ENCODE peak calls at places on chromosome 1, in four cellular contexts. T is upper lobe of right lung, J is non-pigmented ciliary epithelial cell, V is fibroblast of mammary gland. X is an unnamed sample.

GRCh38 chr1:235095938-235096562 is 32.6 kb downstream of the TOMM20 start:
- DNase-seq in V (no peak), J (no peak), T (no peak), X (no peak)

GRCh38 chr1:230140221-230141001 is 73.4 kb downstream of the GALNT2 start:
- DNase-seq in T (no peak), J (no peak), V (peak), X (no peak)

GRCh38 chr1:166785987-166786386 is 53.3 kb upstream of the POGK start:
- DNase-seq in V (no peak), T (no peak), J (no peak), X (no peak)

GRCh38 chr1:60878323-60878722 is 204.0 kb upstream of the NFIA start:
- DNase-seq in J (no peak), T (no peak), V (no peak), X (no peak)

GRCh38 chr1:6438047-6438525 is 13.5 kb downstream of the ESPN start:
- DNase-seq in T (no peak), V (peak), J (no peak), X (no peak)

GRCh38 chr1:206094024-206094423 is 23.2 kb downstream of the AVPR1B start:
- DNase-seq in T (no peak), J (no peak), V (no peak), X (no peak)

GRCh38 chr1:114828251-114828650 is 26.4 kb upstream of the SYCP1 start:
- DNase-seq in V (peak), T (no peak), J (peak), X (peak)

GRCh38 chr1:113415256-113416189 is 25.2 kb downstream of the MAGI3 start:
- DNase-seq in T (no peak), J (no peak), V (no peak), X (no peak)

GRCh38 chr1:174949061-174949460 is 50.7 kb upstream of the CACYBP start:
- DNase-seq in J (no peak), V (no peak), T (no peak), X (no peak)

GRCh38 chr1:15154480-15155036 is 1.0 kb downstream of the TMEM51 start:
- DNase-seq in V (peak), T (peak), J (no peak), X (no peak)

GRCh38 chr1:94104776-94105462 is 16.0 kb downstream of the ABCA4 start:
- DNase-seq in T (no peak), V (no peak), J (no peak), X (no peak)

GRCh38 chr1:72636636-72637035 is 354.3 kb upstream of the NEGR1 start:
- DNase-seq in J (no peak), T (no peak), V (peak), X (no peak)

GRCh38 chr1:219781491-219781890 is 146.9 kb downstream of the SLC30A10 start:
- DNase-seq in V (no peak), J (no peak), T (no peak), X (no peak)

GRCh38 chr1:162072770-162073169 is 3.3 kb downstream of the NOS1AP start:
- DNase-seq in T (no peak), J (no peak), V (no peak), X (no peak)

X was measured in skeletal muscle cell.